ENCODE peak calls at places on chromosomes 12 and 14, in four cellular contexts. N is IMR-90, P is progenitor cell of endocrine pancreas, A is SW 1271. T is an unnamed sample.

GRCh38 chr14:35044939-35045797 is 904 bp upstream of the FAM177A1 start:
- DNase-seq in N (peak), P (no peak), A (no peak), T (no peak)

GRCh38 chr14:72736348-72736747 is 157.6 kb downstream of the DPF3 start:
- DNase-seq in N (peak), P (no peak), A (no peak), T (peak)

GRCh38 chr12:57161491-57161890 is 14.1 kb upstream of the LRP1-AS start:
- DNase-seq in N (peak), P (no peak), A (no peak), T (no peak)

GRCh38 chr12:105275997-105276760 is 40.2 kb upstream of the APPL2 start:
- DNase-seq in N (no peak), P (no peak), A (no peak), T (no peak)

GRCh38 chr12:56749364-56749763 is 2.8 kb downstream of the PRIM1 start:
- DNase-seq in N (no peak), P (no peak), A (no peak), T (no peak)

GRCh38 chr14:79971330-79971729 is 240.0 kb downstream of the DIO2 start:
- DNase-seq in N (peak), P (no peak), A (no peak), T (peak)

GRCh38 chr12:117262749-117263148 is 72.5 kb upstream of the FBXO21 start:
- DNase-seq in N (no peak), P (no peak), A (no peak), T (no peak)

GRCh38 chr12:72282721-72283120 is 10.6 kb downstream of the TRHDE start:
- DNase-seq in N (no peak), P (no peak), A (peak), T (peak)

GRCh38 chr12:52988933-52989332 is 17.3 kb upstream of the EIF4B start:
- DNase-seq in N (no peak), P (no peak), A (no peak), T (no peak)

GRCh38 chr12:38151991-38152700 is 164.4 kb upstream of the ALG10B start:
- DNase-seq in N (no peak), P (no peak), A (no peak), T (no peak)

GRCh38 chr12:1915082-1915968 is 3.1 kb downstream of the CACNA2D4 start:
- DNase-seq in N (no peak), P (peak), A (no peak), T (no peak)

GRCh38 chr12:50517456-50518048 is 12.8 kb downstream of the DIP2B start:
- DNase-seq in N (peak), P (no peak), A (peak), T (peak)

GRCh38 chr14:66380143-66380542 is 106.0 kb upstream of the CCDC196 start:
- DNase-seq in N (no peak), P (no peak), A (no peak), T (no peak)

GRCh38 chr14:67474366-67474765 is 14.2 kb downstream of the TMEM229B start:
- DNase-seq in N (no peak), P (no peak), A (no peak), T (no peak)

GRCh38 chr12:5868585-5869295 is 76.3 kb downstream of the ANO2 start:
- DNase-seq in N (no peak), P (no peak), A (no peak), T (no peak)

GRCh38 chr12:1777798-1778197 is 42.6 kb upstream of the LRTM2 start:
- DNase-seq in N (peak), P (no peak), A (peak), T (peak)

GRCh38 chr14:77062261-77062660 is 33.8 kb upstream of the IRF2BPL start:
- DNase-seq in N (no peak), P (no peak), A (no peak), T (no peak)

GRCh38 chr14:20215196-20215595 is 8.3 kb upstream of the OR11H6 start:
- DNase-seq in N (no peak), P (no peak), A (no peak), T (no peak)

GRCh38 chr12:79560165-79560889 is 130.4 kb downstream of the PAWR start:
- DNase-seq in N (no peak), P (no peak), A (no peak), T (no peak)

GRCh38 chr14:77843155-77843554 is 43.2 kb downstream of the ADCK1 start:
- DNase-seq in N (no peak), P (no peak), A (no peak), T (no peak)

GRCh38 chr12:93261505-93262094 is 116.1 kb upstream of the NUDT4 start:
- DNase-seq in N (no peak), P (no peak), A (no peak), T (no peak)

GRCh38 chr12:108811411-108812185 is 45.8 kb downstream of the SSH1 start:
- DNase-seq in N (no peak), P (no peak), A (no peak), T (no peak)

GRCh38 chr14:36604757-36605505 is 22.5 kb upstream of the NKX2-8 start:
- DNase-seq in N (peak), P (peak), A (peak), T (peak)

GRCh38 chr12:121189887-121190155 is 20.1 kb upstream of the P2RX4 start:
- DNase-seq in N (no peak), P (no peak), A (no peak), T (no peak)

GRCh38 chr12:39199371-39199770 is 243.5 kb downstream of the KIF21A start:
- DNase-seq in N (no peak), P (no peak), A (no peak), T (peak)

GRCh38 chr12:5900533-5901255 is 44.4 kb downstream of the ANO2 start:
- DNase-seq in N (no peak), P (no peak), A (no peak), T (no peak)

GRCh38 chr12:108633534-108634224 is at the start of gene SELPLG:
- DNase-seq in N (no peak), P (no peak), A (no peak), T (no peak)

GRCh38 chr12:1272132-1272531 is 281.1 kb downstream of the ERC1 start:
- DNase-seq in N (no peak), P (no peak), A (no peak), T (no peak)

GRCh38 chr12:66491812-66492361 is 187.0 kb downstream of the GRIP1 start:
- DNase-seq in N (no peak), P (no peak), A (no peak), T (no peak)

GRCh38 chr14:99969673-99970322 is 95.4 kb upstream of the EVL start:
- DNase-seq in N (no peak), P (no peak), A (no peak), T (no peak)

GRCh38 chr12:117155278-117156060 is 34.8 kb downstream of the FBXO21 start:
- DNase-seq in N (peak), P (peak), A (peak), T (peak)